ENCODE peak calls at places on chromosomes 6 and 20, in eight cellular contexts. One of them, this sample, is unnamed.

GRCh38 chr6:21357262-21357661 is 236.3 kb upstream of the SOX4 start:
- DNase-seq in cardiac muscle cell: no peak
- DNase-seq in mammary epithelial cell: no peak
- DNase-seq in GM23248: no peak
- DNase-seq in dorsolateral prefrontal cortex: no peak
- DNase-seq in CD8-positive, alpha-beta memory T cell: no peak
- DNase-seq in epithelial cell of esophagus: no peak
- DNase-seq in fibroblast of the aortic adventitia: no peak
- DNase-seq in this sample: no peak

GRCh38 chr6:116842374-116842947 is 13.6 kb upstream of the GPRC6A start:
- DNase-seq in GM23248: no peak
- DNase-seq in epithelial cell of esophagus: no peak
- DNase-seq in dorsolateral prefrontal cortex: no peak
- DNase-seq in cardiac muscle cell: no peak
- DNase-seq in mammary epithelial cell: no peak
- DNase-seq in CD8-positive, alpha-beta memory T cell: no peak
- DNase-seq in fibroblast of the aortic adventitia: no peak
- DNase-seq in this sample: no peak

GRCh38 chr6:143394351-143394750 is 56.1 kb downstream of the ADAT2 start:
- DNase-seq in cardiac muscle cell: no peak
- DNase-seq in CD8-positive, alpha-beta memory T cell: no peak
- DNase-seq in GM23248: peak; percentile 46
- DNase-seq in dorsolateral prefrontal cortex: no peak
- DNase-seq in epithelial cell of esophagus: no peak
- DNase-seq in mammary epithelial cell: no peak
- DNase-seq in fibroblast of the aortic adventitia: peak; percentile 31
- DNase-seq in this sample: no peak

GRCh38 chr20:42958367-42959112 is 231.2 kb downstream of the PTPRT start:
- DNase-seq in fibroblast of the aortic adventitia: no peak
- DNase-seq in cardiac muscle cell: no peak
- DNase-seq in CD8-positive, alpha-beta memory T cell: no peak
- DNase-seq in epithelial cell of esophagus: no peak
- DNase-seq in mammary epithelial cell: no peak
- DNase-seq in GM23248: no peak
- DNase-seq in dorsolateral prefrontal cortex: no peak
- DNase-seq in this sample: no peak

GRCh38 chr6:64012351-64013060 is 376.9 kb downstream of the PHF3 start:
- DNase-seq in fibroblast of the aortic adventitia: peak; percentile 57
- DNase-seq in GM23248: peak; percentile 45
- DNase-seq in epithelial cell of esophagus: peak; percentile 75
- DNase-seq in cardiac muscle cell: peak; percentile 83
- DNase-seq in dorsolateral prefrontal cortex: no peak
- DNase-seq in mammary epithelial cell: peak; percentile 6
- DNase-seq in CD8-positive, alpha-beta memory T cell: no peak
- DNase-seq in this sample: no peak

GRCh38 chr6:6293317-6293716 is 27.1 kb downstream of the F13A1 start:
- DNase-seq in CD8-positive, alpha-beta memory T cell: no peak
- DNase-seq in GM23248: no peak
- DNase-seq in mammary epithelial cell: no peak
- DNase-seq in epithelial cell of esophagus: no peak
- DNase-seq in fibroblast of the aortic adventitia: no peak
- DNase-seq in dorsolateral prefrontal cortex: no peak
- DNase-seq in cardiac muscle cell: no peak
- DNase-seq in this sample: no peak

GRCh38 chr6:161091972-161092701 is 100.6 kb downstream of the MAP3K4 start:
- DNase-seq in epithelial cell of esophagus: peak; percentile 87
- DNase-seq in GM23248: peak; percentile 79
- DNase-seq in dorsolateral prefrontal cortex: no peak
- DNase-seq in CD8-positive, alpha-beta memory T cell: no peak
- DNase-seq in cardiac muscle cell: no peak
- DNase-seq in fibroblast of the aortic adventitia: peak; percentile 12
- DNase-seq in mammary epithelial cell: peak; percentile 67
- DNase-seq in this sample: no peak

GRCh38 chr20:44576297-44576696 is 6.1 kb upstream of the PKIG start:
- DNase-seq in cardiac muscle cell: peak; percentile 71
- DNase-seq in CD8-positive, alpha-beta memory T cell: no peak
- DNase-seq in mammary epithelial cell: no peak
- DNase-seq in epithelial cell of esophagus: peak; percentile 18
- DNase-seq in dorsolateral prefrontal cortex: no peak
- DNase-seq in fibroblast of the aortic adventitia: peak; percentile 65
- DNase-seq in GM23248: peak; percentile 48
- DNase-seq in this sample: no peak

DNA sequence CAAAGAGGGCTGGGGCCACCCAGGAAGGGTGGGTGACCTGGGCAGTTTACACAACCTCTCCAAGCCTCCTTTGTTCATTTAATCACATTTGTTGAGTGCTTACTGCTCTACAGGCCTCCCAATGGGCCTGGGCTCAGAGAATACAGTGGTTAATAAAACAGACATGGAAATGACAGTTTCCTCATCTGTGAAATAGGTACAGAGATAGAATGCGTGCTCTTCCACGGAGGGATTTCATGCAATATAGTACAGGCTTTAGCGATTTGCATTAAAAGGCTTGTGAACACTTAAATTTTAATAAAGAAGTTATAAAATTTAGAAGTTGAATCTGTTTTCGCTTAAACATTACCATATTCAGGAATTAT is 802 bp upstream of the FERMT1 start:
- DNase-seq in dorsolateral prefrontal cortex: no peak
- DNase-seq in GM23248: no peak
- DNase-seq in cardiac muscle cell: no peak
- DNase-seq in CD8-positive, alpha-beta memory T cell: no peak
- DNase-seq in mammary epithelial cell: no peak
- DNase-seq in epithelial cell of esophagus: no peak
- DNase-seq in fibroblast of the aortic adventitia: no peak
- DNase-seq in this sample: no peak
- H3K4me3 ChIP-seq in dorsolateral prefrontal cortex: no peak overlapping the region
- H3K4me3 ChIP-seq in GM23248: peak overlapping the region; percentile 77
- H3K4me3 ChIP-seq in cardiac muscle cell: no peak overlapping the region
- H3K4me3 ChIP-seq in CD8-positive, alpha-beta memory T cell: no peak overlapping the region
- H3K4me3 ChIP-seq in mammary epithelial cell: peak overlapping the region; percentile 91
- H3K4me3 ChIP-seq in epithelial cell of esophagus: peak overlapping the region; percentile 81
- H3K4me3 ChIP-seq in fibroblast of the aortic adventitia: no peak overlapping the region
- H3K4me3 ChIP-seq in this sample: no peak overlapping the region

DNA sequence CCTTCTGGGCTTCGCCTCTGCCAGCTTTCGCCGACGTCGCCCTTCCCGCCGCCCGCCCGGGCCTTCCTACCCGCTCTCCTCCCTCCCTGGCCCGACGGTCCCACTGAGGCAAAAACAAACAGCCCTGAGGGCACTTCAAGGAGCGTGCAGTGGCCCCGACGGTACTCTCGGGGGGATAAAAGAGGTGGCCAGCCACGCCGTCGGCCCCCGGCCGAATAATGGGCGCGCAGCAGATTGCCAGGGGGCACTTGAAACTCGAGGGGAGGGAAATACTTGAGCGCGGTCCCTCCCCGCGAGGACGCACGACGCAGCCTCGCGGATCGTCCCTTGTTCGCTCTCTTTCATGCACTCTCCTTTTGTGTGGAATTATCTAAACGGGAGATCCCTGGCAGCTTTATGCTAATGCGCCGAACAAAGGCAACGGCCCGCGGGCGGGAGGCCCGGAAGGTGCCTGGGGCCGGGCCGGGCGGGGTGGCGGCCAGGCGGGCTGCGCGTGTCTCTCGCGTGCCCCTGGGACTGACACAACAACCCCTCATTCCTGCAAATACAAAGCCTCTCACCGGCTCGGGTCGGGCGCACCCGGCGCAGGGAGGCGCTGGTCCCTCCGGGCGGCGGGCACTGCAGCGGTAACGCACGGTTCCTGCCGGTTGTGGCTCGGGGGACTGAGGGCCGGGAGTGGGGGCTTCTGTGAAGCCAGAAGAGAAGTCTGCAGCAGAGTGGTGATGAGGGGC is 3.7 kb upstream of the INSM1 start:
- DNase-seq in cardiac muscle cell: no peak
- DNase-seq in epithelial cell of esophagus: no peak
- DNase-seq in mammary epithelial cell: no peak
- DNase-seq in dorsolateral prefrontal cortex: no peak
- DNase-seq in fibroblast of the aortic adventitia: no peak
- DNase-seq in CD8-positive, alpha-beta memory T cell: no peak
- DNase-seq in GM23248: no peak
- DNase-seq in this sample: no peak
- H3K4me3 ChIP-seq in cardiac muscle cell: no peak overlapping the region
- H3K4me3 ChIP-seq in epithelial cell of esophagus: no peak overlapping the region
- H3K4me3 ChIP-seq in mammary epithelial cell: no peak overlapping the region
- H3K4me3 ChIP-seq in dorsolateral prefrontal cortex: peak overlapping the region; percentile 36
- H3K4me3 ChIP-seq in fibroblast of the aortic adventitia: no peak overlapping the region
- H3K4me3 ChIP-seq in CD8-positive, alpha-beta memory T cell: no peak overlapping the region
- H3K4me3 ChIP-seq in GM23248: no peak overlapping the region
- H3K4me3 ChIP-seq in this sample: no peak overlapping the region

DNA sequence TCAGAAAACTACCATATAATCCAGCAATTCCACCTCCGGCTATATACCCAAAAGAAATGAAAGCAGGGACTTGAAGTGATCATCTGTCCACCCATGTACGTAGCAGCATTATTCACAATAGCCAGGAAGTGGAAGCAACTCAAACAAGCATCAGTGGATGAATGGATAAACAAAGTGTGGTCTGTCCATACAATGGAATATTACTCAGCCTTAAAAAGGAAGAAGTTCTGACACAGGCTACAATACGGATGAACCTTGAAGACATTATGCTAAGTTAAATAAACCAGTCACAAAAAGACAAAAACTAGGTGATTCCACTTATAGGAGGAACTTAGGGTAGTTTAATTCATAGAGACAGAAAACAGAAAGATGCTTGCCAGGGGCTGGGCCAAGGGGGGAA is 76.5 kb downstream of the ATP9A start:
- DNase-seq in GM23248: no peak
- DNase-seq in CD8-positive, alpha-beta memory T cell: no peak
- DNase-seq in cardiac muscle cell: no peak
- DNase-seq in dorsolateral prefrontal cortex: no peak
- DNase-seq in fibroblast of the aortic adventitia: no peak
- DNase-seq in epithelial cell of esophagus: no peak
- DNase-seq in mammary epithelial cell: no peak
- DNase-seq in this sample: no peak
- H3K4me3 ChIP-seq in GM23248: no peak overlapping the region
- H3K4me3 ChIP-seq in CD8-positive, alpha-beta memory T cell: no peak overlapping the region
- H3K4me3 ChIP-seq in cardiac muscle cell: no peak overlapping the region
- H3K4me3 ChIP-seq in dorsolateral prefrontal cortex: no peak overlapping the region
- H3K4me3 ChIP-seq in fibroblast of the aortic adventitia: no peak overlapping the region
- H3K4me3 ChIP-seq in epithelial cell of esophagus: no peak overlapping the region
- H3K4me3 ChIP-seq in mammary epithelial cell: no peak overlapping the region
- H3K4me3 ChIP-seq in this sample: no peak overlapping the region

GRCh38 chr6:57210060-57210459 is 12.0 kb downstream of the RAB23 start:
- DNase-seq in cardiac muscle cell: no peak
- DNase-seq in fibroblast of the aortic adventitia: no peak
- DNase-seq in CD8-positive, alpha-beta memory T cell: no peak
- DNase-seq in GM23248: no peak
- DNase-seq in mammary epithelial cell: no peak
- DNase-seq in epithelial cell of esophagus: no peak
- DNase-seq in dorsolateral prefrontal cortex: no peak
- DNase-seq in this sample: no peak

GRCh38 chr6:57207872-57208271 is 14.2 kb downstream of the RAB23 start:
- DNase-seq in dorsolateral prefrontal cortex: no peak
- DNase-seq in mammary epithelial cell: no peak
- DNase-seq in epithelial cell of esophagus: no peak
- DNase-seq in fibroblast of the aortic adventitia: no peak
- DNase-seq in cardiac muscle cell: peak; percentile 28
- DNase-seq in CD8-positive, alpha-beta memory T cell: no peak
- DNase-seq in GM23248: no peak
- DNase-seq in this sample: no peak

GRCh38 chr6:57205550-57206328 is 16.4 kb downstream of the RAB23 start:
- DNase-seq in cardiac muscle cell: no peak
- DNase-seq in GM23248: no peak
- DNase-seq in epithelial cell of esophagus: no peak
- DNase-seq in fibroblast of the aortic adventitia: no peak
- DNase-seq in CD8-positive, alpha-beta memory T cell: no peak
- DNase-seq in dorsolateral prefrontal cortex: no peak
- DNase-seq in mammary epithelial cell: no peak
- DNase-seq in this sample: no peak

GRCh38 chr6:57209030-57209429 is 13.1 kb downstream of the RAB23 start:
- DNase-seq in fibroblast of the aortic adventitia: no peak
- DNase-seq in epithelial cell of esophagus: no peak
- DNase-seq in mammary epithelial cell: no peak
- DNase-seq in cardiac muscle cell: no peak
- DNase-seq in dorsolateral prefrontal cortex: no peak
- DNase-seq in CD8-positive, alpha-beta memory T cell: no peak
- DNase-seq in GM23248: no peak
- DNase-seq in this sample: no peak

DNA sequence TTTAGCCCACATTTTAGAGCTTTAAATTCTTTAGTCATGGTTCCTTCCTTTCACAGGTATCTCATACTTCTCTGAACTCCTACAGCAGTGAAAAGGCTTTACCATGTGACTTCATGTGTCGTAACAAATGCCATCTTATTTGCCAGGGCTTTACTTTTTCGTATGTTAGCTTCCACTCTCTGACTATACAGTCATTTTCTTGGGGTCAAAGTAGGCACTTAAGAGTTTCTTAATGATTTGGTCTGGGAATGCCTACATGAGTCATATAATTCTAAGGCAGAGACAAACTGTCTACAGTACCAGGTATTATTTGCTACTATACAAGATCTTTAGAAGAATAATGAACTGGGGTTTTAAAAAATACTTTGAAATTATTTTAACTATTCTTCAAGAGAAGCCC is 15.0 kb downstream of the RAB23 start:
- DNase-seq in epithelial cell of esophagus: peak; percentile 46
- DNase-seq in CD8-positive, alpha-beta memory T cell: no peak
- DNase-seq in mammary epithelial cell: peak; percentile 48
- DNase-seq in GM23248: peak; percentile 62
- DNase-seq in dorsolateral prefrontal cortex: no peak
- DNase-seq in fibroblast of the aortic adventitia: peak; percentile 26
- DNase-seq in cardiac muscle cell: peak; percentile 38
- DNase-seq in this sample: no peak
- H3K4me3 ChIP-seq in epithelial cell of esophagus: no peak overlapping the region
- H3K4me3 ChIP-seq in CD8-positive, alpha-beta memory T cell: no peak overlapping the region
- H3K4me3 ChIP-seq in mammary epithelial cell: no peak overlapping the region
- H3K4me3 ChIP-seq in GM23248: no peak overlapping the region
- H3K4me3 ChIP-seq in dorsolateral prefrontal cortex: no peak overlapping the region
- H3K4me3 ChIP-seq in fibroblast of the aortic adventitia: no peak overlapping the region
- H3K4me3 ChIP-seq in cardiac muscle cell: no peak overlapping the region
- H3K4me3 ChIP-seq in this sample: no peak overlapping the region